ENCODE peak calls at places on chromosomes 3 and 15, in eight cellular contexts. R is kidney epithelial cell, P is HS-27A, A is adrenal gland, L is HEK293T, D is DMS 273 treated with DMSO at 0.1 percent for 48 hours, C is C1 segment of cervical spinal cord, F is suprapubic skin. T is an unnamed sample.

GRCh38 chr15:53260647-53261046 is 470.5 kb upstream of the ONECUT1 start:
- DNase-seq in P (no peak), F (no peak), L (no peak), D (no peak), A (no peak), C (no peak), R (no peak), T (no peak)

GRCh38 chr15:60917469-60918130 is 311.5 kb downstream of the RORA start:
- DNase-seq in A (peak; percentile 56), L (no peak), F (no peak), C (no peak), R (no peak), D (no peak), P (no peak), T (no peak)

GRCh38 chr15:50151468-50151867 is 30.5 kb upstream of the SLC27A2 start:
- DNase-seq in D (no peak), F (no peak), R (no peak), C (no peak), P (no peak), A (no peak), L (no peak), T (no peak)

GRCh38 chr3:197880361-197881339 is 69.3 kb upstream of the RPL35A start:
- DNase-seq in L (no peak), A (no peak), R (no peak), P (no peak), D (no peak), F (no peak), C (no peak), T (no peak)

GRCh38 chr3:156317457-156317856 is 197.1 kb downstream of the KCNAB1 start:
- DNase-seq in F (no peak), L (no peak), C (no peak), R (peak; percentile 51), D (no peak), A (no peak), P (no peak), T (no peak)

GRCh38 chr3:159824341-159824740 is 164.3 kb upstream of the IL12A start:
- DNase-seq in R (peak; percentile 79), P (peak; percentile 82), D (no peak), L (no peak), A (no peak), F (no peak), C (no peak), T (no peak)

GRCh38 chr15:28945626-28946215 is 59.9 kb downstream of the APBA2 start:
- DNase-seq in L (no peak), C (no peak), P (no peak), F (peak; percentile 45), D (no peak), R (no peak), A (no peak), T (no peak)

GRCh38 chr3:16309558-16309957 is 44.5 kb downstream of the OXNAD1 start:
- DNase-seq in R (peak; percentile 29), F (no peak), D (no peak), A (no peak), C (no peak), L (no peak), P (peak; percentile 19), T (peak; percentile 72)

GRCh38 chr3:58254144-58254543 is 16.6 kb downstream of the ABHD6 start:
- DNase-seq in D (no peak), C (no peak), L (no peak), A (no peak), F (no peak), P (no peak), R (no peak), T (no peak)

GRCh38 chr3:30188713-30189112 is 417.7 kb upstream of the TGFBR2 start:
- DNase-seq in C (no peak), R (peak; percentile 18), D (peak; percentile 59), F (no peak), A (no peak), P (no peak), L (no peak), T (no peak)

GRCh38 chr3:122519693-122520092 is 5.0 kb upstream of the KPNA1 start:
- DNase-seq in C (no peak), P (no peak), A (no peak), L (no peak), R (no peak), F (no peak), D (no peak), T (no peak)

GRCh38 chr3:67518196-67518595 is 136.2 kb downstream of the SUCLG2 start:
- DNase-seq in R (no peak), P (no peak), F (no peak), C (no peak), L (no peak), A (no peak), D (no peak), T (no peak)

GRCh38 chr3:113697192-113698090 is 999 bp upstream of the USF3 start:
- DNase-seq in P (no peak), A (peak; percentile 50), R (no peak), F (no peak), D (no peak), L (peak; percentile 20), C (peak; percentile 63), T (peak; percentile 37)

GRCh38 chr3:181459516-181459915 is 252.2 kb upstream of the SOX2 start:
- DNase-seq in L (no peak), R (no peak), C (no peak), A (no peak), D (no peak), P (no peak), F (no peak), T (no peak)

GRCh38 chr3:37015631-37016030 is 22.3 kb downstream of the MLH1 start:
- DNase-seq in P (no peak), D (no peak), R (no peak), F (no peak), L (no peak), A (no peak), C (no peak), T (no peak)

GRCh38 chr3:43774799-43775198 is 84.1 kb downstream of the ABHD5 start:
- DNase-seq in R (no peak), F (no peak), D (no peak), A (no peak), P (no peak), C (no peak), L (no peak), T (no peak)

GRCh38 chr3:196268270-196269163 is 19.0 kb downstream of the PCYT1A start:
- DNase-seq in L (no peak), A (no peak), F (no peak), D (no peak), P (no peak), R (no peak), C (no peak), T (no peak)

GRCh38 chr15:68469162-68470048 is 37.4 kb upstream of the ITGA11 start:
- DNase-seq in F (no peak), C (no peak), L (no peak), A (no peak), R (no peak), D (no peak), P (no peak), T (no peak)

GRCh38 chr3:49019941-49020334 is 1.6 kb upstream of the DALRD3 start:
- DNase-seq in R (no peak), F (no peak), P (no peak), L (no peak), C (no peak), D (no peak), A (peak; percentile 25), T (no peak)

GRCh38 chr3:49007771-49008528 is 759 bp downstream of the WDR6 start:
- DNase-seq in R (no peak), D (no peak), C (peak; percentile 59), P (no peak), A (peak; percentile 96), F (peak; percentile 97), L (peak; percentile 84), T (peak; percentile 94)

GRCh38 chr3:151003024-151003771 is 30.7 kb upstream of the CLRN1 start:
- DNase-seq in F (no peak), A (no peak), D (no peak), C (no peak), L (no peak), R (peak; percentile 63), P (no peak), T (no peak)

GRCh38 chr3:126317029-126317996 is 39.9 kb downstream of the KLF15 start:
- DNase-seq in L (no peak), P (no peak), R (no peak), F (peak; percentile 54), A (peak; percentile 4), C (no peak), D (no peak), T (no peak)

GRCh38 chr15:96054029-96054428 is 276.5 kb upstream of the NR2F2 start:
- DNase-seq in C (no peak), F (no peak), A (no peak), R (no peak), P (no peak), L (no peak), D (no peak), T (no peak)

GRCh38 chr3:10357592-10358308 is 36.8 kb upstream of the SEC13 start:
- DNase-seq in C (no peak), A (no peak), P (peak; percentile 88), L (no peak), D (no peak), R (peak; percentile 35), F (no peak), T (no peak)

GRCh38 chr3:41418961-41419691 is 219.8 kb downstream of the CTNNB1 start:
- DNase-seq in F (no peak), D (no peak), L (peak; percentile 16), C (no peak), R (peak; percentile 32), P (peak; percentile 17), A (no peak), T (no peak)

GRCh38 chr3:67870477-67870876 is 216.1 kb upstream of the SUCLG2 start:
- DNase-seq in L (no peak), D (no peak), A (no peak), F (no peak), C (no peak), P (no peak), R (no peak), T (no peak)